ENCODE peak calls at places on chromosome 3, in six cellular contexts. One of them, this sample, is unnamed.

GRCh38 chr3:1477669-1478068 is 384.8 kb downstream of the CNTN6 start:
- DNase-seq in activated CD8-positive, alpha-beta memory T cell treated with anti-CD3 and anti-CD28 coated beads for 48 hours: no peak
- DNase-seq in AG09309: no peak
- DNase-seq in colonic mucosa: no peak
- DNase-seq in AG10803: no peak
- DNase-seq in NCI-H510A treated with DMSO at 0.1 percent for 48 hours: no peak
- DNase-seq in this sample: no peak

GRCh38 chr3:24354230-24354629 is 140.4 kb downstream of the THRB start:
- DNase-seq in AG09309: no peak
- DNase-seq in colonic mucosa: no peak
- DNase-seq in activated CD8-positive, alpha-beta memory T cell treated with anti-CD3 and anti-CD28 coated beads for 48 hours: no peak
- DNase-seq in NCI-H510A treated with DMSO at 0.1 percent for 48 hours: no peak
- DNase-seq in AG10803: no peak
- DNase-seq in this sample: no peak

GRCh38 chr3:65623362-65623761 is 415.4 kb downstream of the MAGI1 start:
- DNase-seq in AG09309: no peak
- DNase-seq in activated CD8-positive, alpha-beta memory T cell treated with anti-CD3 and anti-CD28 coated beads for 48 hours: no peak
- DNase-seq in AG10803: no peak
- DNase-seq in colonic mucosa: no peak
- DNase-seq in NCI-H510A treated with DMSO at 0.1 percent for 48 hours: no peak
- DNase-seq in this sample: no peak

GRCh38 chr3:32733631-32734229 is 48.7 kb downstream of the CNOT10 start:
- DNase-seq in AG10803: peak; percentile 42
- DNase-seq in NCI-H510A treated with DMSO at 0.1 percent for 48 hours: peak; percentile 8
- DNase-seq in colonic mucosa: no peak
- DNase-seq in activated CD8-positive, alpha-beta memory T cell treated with anti-CD3 and anti-CD28 coated beads for 48 hours: no peak
- DNase-seq in AG09309: peak; percentile 11
- DNase-seq in this sample: peak; percentile 21

GRCh38 chr3:138950006-138950644 is 3.1 kb downstream of the FOXL2NB start:
- DNase-seq in colonic mucosa: no peak
- DNase-seq in activated CD8-positive, alpha-beta memory T cell treated with anti-CD3 and anti-CD28 coated beads for 48 hours: no peak
- DNase-seq in AG09309: no peak
- DNase-seq in AG10803: no peak
- DNase-seq in NCI-H510A treated with DMSO at 0.1 percent for 48 hours: no peak
- DNase-seq in this sample: no peak

GRCh38 chr3:5095879-5096278 is 26.2 kb upstream of the ARL8B start:
- DNase-seq in AG10803: no peak
- DNase-seq in NCI-H510A treated with DMSO at 0.1 percent for 48 hours: no peak
- DNase-seq in AG09309: no peak
- DNase-seq in colonic mucosa: no peak
- DNase-seq in activated CD8-positive, alpha-beta memory T cell treated with anti-CD3 and anti-CD28 coated beads for 48 hours: no peak
- DNase-seq in this sample: peak; percentile 33

GRCh38 chr3:42700366-42701288 is 2.0 kb downstream of the HHATL start:
- DNase-seq in colonic mucosa: no peak
- DNase-seq in AG09309: no peak
- DNase-seq in NCI-H510A treated with DMSO at 0.1 percent for 48 hours: no peak
- DNase-seq in activated CD8-positive, alpha-beta memory T cell treated with anti-CD3 and anti-CD28 coated beads for 48 hours: no peak
- DNase-seq in AG10803: no peak
- DNase-seq in this sample: no peak

GRCh38 chr3:157700405-157700804 is 197.2 kb upstream of the VEPH1 start:
- DNase-seq in NCI-H510A treated with DMSO at 0.1 percent for 48 hours: no peak
- DNase-seq in AG10803: no peak
- DNase-seq in colonic mucosa: no peak
- DNase-seq in AG09309: no peak
- DNase-seq in activated CD8-positive, alpha-beta memory T cell treated with anti-CD3 and anti-CD28 coated beads for 48 hours: no peak
- DNase-seq in this sample: no peak

GRCh38 chr3:102143536-102143935 is 291.3 kb upstream of the ZPLD1 start:
- DNase-seq in NCI-H510A treated with DMSO at 0.1 percent for 48 hours: no peak
- DNase-seq in activated CD8-positive, alpha-beta memory T cell treated with anti-CD3 and anti-CD28 coated beads for 48 hours: no peak
- DNase-seq in AG09309: no peak
- DNase-seq in AG10803: no peak
- DNase-seq in colonic mucosa: no peak
- DNase-seq in this sample: no peak

GRCh38 chr3:132117642-132118041 is 82.8 kb upstream of the CPNE4 start:
- DNase-seq in AG09309: no peak
- DNase-seq in NCI-H510A treated with DMSO at 0.1 percent for 48 hours: no peak
- DNase-seq in AG10803: no peak
- DNase-seq in activated CD8-positive, alpha-beta memory T cell treated with anti-CD3 and anti-CD28 coated beads for 48 hours: no peak
- DNase-seq in colonic mucosa: no peak
- DNase-seq in this sample: no peak

GRCh38 chr3:112811150-112811884 is 35.3 kb downstream of the CD200R1L start:
- DNase-seq in AG09309: peak; percentile 94
- DNase-seq in colonic mucosa: peak; percentile 21
- DNase-seq in AG10803: peak; percentile 98
- DNase-seq in activated CD8-positive, alpha-beta memory T cell treated with anti-CD3 and anti-CD28 coated beads for 48 hours: no peak
- DNase-seq in NCI-H510A treated with DMSO at 0.1 percent for 48 hours: no peak
- DNase-seq in this sample: no peak

GRCh38 chr3:37892917-37893595 is 31.4 kb downstream of the CTDSPL start:
- DNase-seq in NCI-H510A treated with DMSO at 0.1 percent for 48 hours: no peak
- DNase-seq in activated CD8-positive, alpha-beta memory T cell treated with anti-CD3 and anti-CD28 coated beads for 48 hours: no peak
- DNase-seq in colonic mucosa: no peak
- DNase-seq in AG09309: no peak
- DNase-seq in AG10803: peak; percentile 23
- DNase-seq in this sample: no peak

GRCh38 chr3:149188494-149188893 is 33.1 kb downstream of the CP start:
- DNase-seq in AG10803: no peak
- DNase-seq in NCI-H510A treated with DMSO at 0.1 percent for 48 hours: no peak
- DNase-seq in colonic mucosa: no peak
- DNase-seq in activated CD8-positive, alpha-beta memory T cell treated with anti-CD3 and anti-CD28 coated beads for 48 hours: no peak
- DNase-seq in AG09309: no peak
- DNase-seq in this sample: no peak

GRCh38 chr3:13501527-13501926 is 21.4 kb downstream of the HDAC11 start:
- DNase-seq in colonic mucosa: no peak
- DNase-seq in AG09309: no peak
- DNase-seq in NCI-H510A treated with DMSO at 0.1 percent for 48 hours: no peak
- DNase-seq in activated CD8-positive, alpha-beta memory T cell treated with anti-CD3 and anti-CD28 coated beads for 48 hours: no peak
- DNase-seq in AG10803: no peak
- DNase-seq in this sample: no peak

GRCh38 chr3:169403855-169404254 is 259.7 kb downstream of the MECOM start:
- DNase-seq in colonic mucosa: no peak
- DNase-seq in NCI-H510A treated with DMSO at 0.1 percent for 48 hours: no peak
- DNase-seq in AG10803: no peak
- DNase-seq in AG09309: no peak
- DNase-seq in activated CD8-positive, alpha-beta memory T cell treated with anti-CD3 and anti-CD28 coated beads for 48 hours: no peak
- DNase-seq in this sample: no peak

GRCh38 chr3:16205156-16205870 is 30.8 kb downstream of the GALNT15 start:
- DNase-seq in AG10803: peak; percentile 71
- DNase-seq in activated CD8-positive, alpha-beta memory T cell treated with anti-CD3 and anti-CD28 coated beads for 48 hours: no peak
- DNase-seq in AG09309: peak; percentile 80
- DNase-seq in colonic mucosa: no peak
- DNase-seq in NCI-H510A treated with DMSO at 0.1 percent for 48 hours: no peak
- DNase-seq in this sample: no peak

GRCh38 chr3:196981657-196982056 is 13.0 kb upstream of the PIGZ start:
- DNase-seq in AG09309: no peak
- DNase-seq in AG10803: no peak
- DNase-seq in colonic mucosa: no peak
- DNase-seq in NCI-H510A treated with DMSO at 0.1 percent for 48 hours: no peak
- DNase-seq in activated CD8-positive, alpha-beta memory T cell treated with anti-CD3 and anti-CD28 coated beads for 48 hours: no peak
- DNase-seq in this sample: no peak

GRCh38 chr3:111667621-111668239 is 72.6 kb upstream of the ZBED2 start:
- DNase-seq in activated CD8-positive, alpha-beta memory T cell treated with anti-CD3 and anti-CD28 coated beads for 48 hours: no peak
- DNase-seq in colonic mucosa: peak; percentile 48
- DNase-seq in AG10803: peak; percentile 28
- DNase-seq in NCI-H510A treated with DMSO at 0.1 percent for 48 hours: no peak
- DNase-seq in AG09309: no peak
- DNase-seq in this sample: no peak

GRCh38 chr3:124530916-124531315 is 199.3 kb upstream of the UMPS start:
- DNase-seq in activated CD8-positive, alpha-beta memory T cell treated with anti-CD3 and anti-CD28 coated beads for 48 hours: no peak
- DNase-seq in NCI-H510A treated with DMSO at 0.1 percent for 48 hours: no peak
- DNase-seq in AG10803: no peak
- DNase-seq in AG09309: no peak
- DNase-seq in colonic mucosa: no peak
- DNase-seq in this sample: no peak

GRCh38 chr3:171001250-171001893 is 25.1 kb downstream of the SLC2A2 start:
- DNase-seq in AG09309: no peak
- DNase-seq in AG10803: no peak
- DNase-seq in colonic mucosa: no peak
- DNase-seq in NCI-H510A treated with DMSO at 0.1 percent for 48 hours: no peak
- DNase-seq in activated CD8-positive, alpha-beta memory T cell treated with anti-CD3 and anti-CD28 coated beads for 48 hours: no peak
- DNase-seq in this sample: no peak

GRCh38 chr3:171038342-171038741 is 11.8 kb upstream of the SLC2A2 start:
- DNase-seq in colonic mucosa: no peak
- DNase-seq in AG09309: no peak
- DNase-seq in NCI-H510A treated with DMSO at 0.1 percent for 48 hours: peak; percentile 34
- DNase-seq in activated CD8-positive, alpha-beta memory T cell treated with anti-CD3 and anti-CD28 coated beads for 48 hours: no peak
- DNase-seq in AG10803: no peak
- DNase-seq in this sample: no peak

GRCh38 chr3:50299929-50300680 is 900 bp upstream of the HYAL3 start:
- DNase-seq in colonic mucosa: peak; percentile 36
- DNase-seq in AG10803: peak; percentile 76
- DNase-seq in AG09309: no peak
- DNase-seq in activated CD8-positive, alpha-beta memory T cell treated with anti-CD3 and anti-CD28 coated beads for 48 hours: no peak
- DNase-seq in NCI-H510A treated with DMSO at 0.1 percent for 48 hours: no peak
- DNase-seq in this sample: no peak

GRCh38 chr3:37956353-37957184 is 34.0 kb upstream of the VILL start:
- DNase-seq in activated CD8-positive, alpha-beta memory T cell treated with anti-CD3 and anti-CD28 coated beads for 48 hours: no peak
- DNase-seq in NCI-H510A treated with DMSO at 0.1 percent for 48 hours: no peak
- DNase-seq in AG09309: no peak
- DNase-seq in AG10803: no peak
- DNase-seq in colonic mucosa: no peak
- DNase-seq in this sample: no peak

GRCh38 chr3:13416002-13416793 is 3.9 kb downstream of the NUP210 start:
- DNase-seq in AG10803: no peak
- DNase-seq in colonic mucosa: no peak
- DNase-seq in NCI-H510A treated with DMSO at 0.1 percent for 48 hours: no peak
- DNase-seq in activated CD8-positive, alpha-beta memory T cell treated with anti-CD3 and anti-CD28 coated beads for 48 hours: no peak
- DNase-seq in AG09309: no peak
- DNase-seq in this sample: no peak

GRCh38 chr3:169914321-169914720 is 2.9 kb downstream of the SAMD7 start:
- DNase-seq in NCI-H510A treated with DMSO at 0.1 percent for 48 hours: peak; percentile 0
- DNase-seq in AG10803: peak; percentile 42
- DNase-seq in AG09309: peak; percentile 13
- DNase-seq in colonic mucosa: no peak
- DNase-seq in activated CD8-positive, alpha-beta memory T cell treated with anti-CD3 and anti-CD28 coated beads for 48 hours: no peak
- DNase-seq in this sample: no peak

GRCh38 chr3:105877625-105877913 is 8.8 kb upstream of the CBLB start:
- DNase-seq in AG10803: no peak
- DNase-seq in colonic mucosa: no peak
- DNase-seq in AG09309: no peak
- DNase-seq in activated CD8-positive, alpha-beta memory T cell treated with anti-CD3 and anti-CD28 coated beads for 48 hours: no peak
- DNase-seq in NCI-H510A treated with DMSO at 0.1 percent for 48 hours: no peak
- DNase-seq in this sample: no peak

GRCh38 chr3:17090271-17090992 is 205.7 kb downstream of the PLCL2 start:
- DNase-seq in AG10803: no peak
- DNase-seq in AG09309: no peak
- DNase-seq in NCI-H510A treated with DMSO at 0.1 percent for 48 hours: no peak
- DNase-seq in colonic mucosa: no peak
- DNase-seq in activated CD8-positive, alpha-beta memory T cell treated with anti-CD3 and anti-CD28 coated beads for 48 hours: no peak
- DNase-seq in this sample: no peak

GRCh38 chr3:31448035-31448881 is 84.5 kb upstream of the STT3B start:
- DNase-seq in activated CD8-positive, alpha-beta memory T cell treated with anti-CD3 and anti-CD28 coated beads for 48 hours: no peak
- DNase-seq in AG09309: no peak
- DNase-seq in NCI-H510A treated with DMSO at 0.1 percent for 48 hours: no peak
- DNase-seq in AG10803: no peak
- DNase-seq in colonic mucosa: peak; percentile 42
- DNase-seq in this sample: no peak

GRCh38 chr3:170689218-170689874 is 103.5 kb upstream of the SLC7A14 start:
- DNase-seq in colonic mucosa: no peak
- DNase-seq in activated CD8-positive, alpha-beta memory T cell treated with anti-CD3 and anti-CD28 coated beads for 48 hours: no peak
- DNase-seq in AG09309: peak; percentile 72
- DNase-seq in NCI-H510A treated with DMSO at 0.1 percent for 48 hours: peak; percentile 89
- DNase-seq in AG10803: peak; percentile 97
- DNase-seq in this sample: no peak

GRCh38 chr3:106683931-106684330 is 693.3 kb upstream of the CCDC54 start:
- DNase-seq in activated CD8-positive, alpha-beta memory T cell treated with anti-CD3 and anti-CD28 coated beads for 48 hours: no peak
- DNase-seq in NCI-H510A treated with DMSO at 0.1 percent for 48 hours: no peak
- DNase-seq in AG09309: no peak
- DNase-seq in AG10803: no peak
- DNase-seq in colonic mucosa: no peak
- DNase-seq in this sample: no peak

GRCh38 chr3:87167634-87168456 is 59.3 kb upstream of the CHMP2B start:
- DNase-seq in AG09309: peak; percentile 20
- DNase-seq in NCI-H510A treated with DMSO at 0.1 percent for 48 hours: peak; percentile 21
- DNase-seq in activated CD8-positive, alpha-beta memory T cell treated with anti-CD3 and anti-CD28 coated beads for 48 hours: no peak
- DNase-seq in AG10803: peak; percentile 54
- DNase-seq in colonic mucosa: peak; percentile 45
- DNase-seq in this sample: peak; percentile 31

GRCh38 chr3:16439163-16439847 is 74.2 kb downstream of the RFTN1 start:
- DNase-seq in AG09309: no peak
- DNase-seq in colonic mucosa: no peak
- DNase-seq in activated CD8-positive, alpha-beta memory T cell treated with anti-CD3 and anti-CD28 coated beads for 48 hours: no peak
- DNase-seq in AG10803: peak; percentile 79
- DNase-seq in NCI-H510A treated with DMSO at 0.1 percent for 48 hours: no peak
- DNase-seq in this sample: no peak

This sample was measured in neuronal stem cell.